ENCODE peak calls at places on chromosome 20, in four cellular contexts. A is stimulated activated CD8-positive, alpha-beta memory T cell treated with anti-CD3 and anti-CD28 coated beads, Interleukin-4, amount 100 ng/mL, for 4 hours; N is HEK293T; I is body of pancreas. H is an unnamed sample.

GRCh38 chr20:62020935-62021701 is 44.6 kb downstream of the TAF4 start:
- DNase-seq in A (no peak), N (no peak), I (peak; percentile 68), H (peak; percentile 86)

GRCh38 chr20:57987659-57988058 is 240.8 kb downstream of the ANKRD60 start:
- DNase-seq in A (no peak), N (no peak), I (no peak), H (no peak)

GRCh38 chr20:53677447-53678314 is 84.0 kb upstream of the ZNF217 start:
- DNase-seq in A (no peak), N (peak; percentile 27), I (peak; percentile 63), H (no peak)

GRCh38 chr20:54255157-54255556 is 47.3 kb downstream of the PFDN4 start:
- DNase-seq in A (no peak), N (no peak), I (no peak), H (no peak)

GRCh38 chr20:33828912-33829560 is 17.9 kb downstream of the CHMP4B start:
- DNase-seq in A (no peak), N (no peak), I (peak; percentile 62), H (no peak)

GRCh38 chr20:9185511-9185910 is 116.6 kb downstream of the PLCB4 start:
- DNase-seq in A (no peak), N (no peak), I (no peak), H (no peak)

GRCh38 chr20:47950103-47950502 is 164.8 kb upstream of the SULF2 start:
- DNase-seq in A (no peak), N (peak; percentile 45), I (peak; percentile 36), H (no peak)

GRCh38 chr20:9485614-9486325 is 28.6 kb upstream of the LAMP5 start:
- DNase-seq in A (no peak), N (no peak), I (no peak), H (no peak)

GRCh38 chr20:62588458-62589149 is 53.7 kb upstream of the SLCO4A1 start:
- DNase-seq in A (no peak), N (no peak), I (no peak), H (peak; percentile 4)

GRCh38 chr20:61829526-61829925 is 236.2 kb downstream of the TAF4 start:
- DNase-seq in A (no peak), N (no peak), I (no peak), H (peak; percentile 3)

GRCh38 chr20:46408281-46408731 is 1.9 kb upstream of the ELMO2 start:
- DNase-seq in A (no peak), N (no peak), I (no peak), H (no peak)

H was measured in left ventricle myocardium superior.